ENCODE peak calls at places on chromosomes 11 and 22, in ten cellular contexts. Z is stimulated activated CD8-positive, alpha-beta memory T cell treated with anti-CD3 and anti-CD28 coated beads, Interleukin-4, amount 100 ng/mL, for 4 hours; M is A549; T is CD4-positive, CD25-positive, alpha-beta regulatory T cell; U is HEK293T; V is prostate gland; Q is heart left ventricle; K is GM04504; H is bronchial epithelial cell; R is GDM1. X is an unnamed sample.

GRCh38 chr11:86069408-86070086 is 663 bp upstream of the PICALM start:
- DNase-seq in T (no peak), R (peak), M (peak), Q (peak), V (peak), U (peak), Z (no peak), K (peak), H (peak), X (peak)

GRCh38 chr11:64971421-64972233 is at the start of gene MAJIN:
- DNase-seq in V (peak), H (peak), Z (peak), Q (peak), K (no peak), M (peak), T (peak), R (no peak), U (peak), X (peak)

GRCh38 chr11:111515591-111515990 is 1.0 kb downstream of the HOATZ start:
- DNase-seq in M (no peak), K (no peak), T (no peak), H (no peak), Q (no peak), R (no peak), Z (no peak), V (no peak), U (no peak), X (no peak)

GRCh38 chr11:40306938-40307548 is 1152.4 kb downstream of the LRRC4C start:
- DNase-seq in R (no peak), M (peak), T (no peak), V (no peak), Q (no peak), Z (no peak), U (peak), K (peak), H (peak), X (peak)

GRCh38 chr22:23849009-23850006 is 8.4 kb upstream of the SLC2A11 start:
- DNase-seq in Z (peak), R (peak), K (peak), T (peak), V (peak), H (peak), U (peak), M (peak), Q (peak), X (no peak)

GRCh38 chr22:19174106-19175025 is 4.2 kb downstream of the SLC25A1 start:
- DNase-seq in V (no peak), K (peak), Z (no peak), R (peak), M (no peak), Q (peak), H (peak), T (no peak), U (no peak), X (peak)

GRCh38 chr22:40498454-40499186 is 128.2 kb downstream of the SGSM3 start:
- DNase-seq in R (no peak), T (no peak), M (peak), Q (no peak), Z (no peak), H (peak), V (no peak), K (peak), U (no peak), X (peak)

GRCh38 chr11:113114452-113115027 is 153.3 kb downstream of the NCAM1 start:
- DNase-seq in Z (no peak), K (peak), Q (peak), V (peak), U (peak), T (no peak), H (peak), R (peak), M (peak), X (no peak)

GRCh38 chr11:116162086-116162485 is 610.7 kb downstream of the BUD13 start:
- DNase-seq in M (no peak), Z (no peak), T (no peak), K (no peak), U (no peak), Q (no peak), R (no peak), V (no peak), H (no peak), X (no peak)

GRCh38 chr22:27377901-27378300 is 423.7 kb downstream of the MN1 start:
- DNase-seq in H (no peak), T (no peak), Q (no peak), M (no peak), V (no peak), R (no peak), K (no peak), U (no peak), Z (no peak), X (peak)

GRCh38 chr11:7892751-7893356 is 38.2 kb downstream of the OR10A6 start:
- DNase-seq in Z (no peak), R (peak), U (peak), H (peak), M (peak), K (peak), Q (no peak), T (no peak), V (no peak), X (no peak)

GRCh38 chr22:50723991-50724390 is 14.0 kb upstream of the ACR start:
- DNase-seq in H (no peak), R (no peak), U (no peak), V (no peak), M (no peak), Z (no peak), Q (no peak), T (no peak), K (no peak), X (no peak)

GRCh38 chr22:46007848-46008261 is 30.9 kb upstream of the WNT7B start:
- DNase-seq in Q (peak), H (peak), K (peak), V (peak), Z (no peak), M (no peak), R (no peak), T (no peak), U (no peak), X (peak)

GRCh38 chr11:117230981-117231636 is 764 bp downstream of the PCSK7 start:
- DNase-seq in Z (no peak), R (no peak), T (no peak), K (no peak), U (no peak), H (no peak), Q (no peak), M (no peak), V (no peak), X (no peak)

GRCh38 chr11:47908198-47908597 is 60.0 kb upstream of the NUP160 start:
- DNase-seq in U (no peak), R (no peak), M (no peak), H (peak), T (no peak), Q (no peak), V (no peak), Z (no peak), K (no peak), X (no peak)